ENCODE peak calls at places on chromosome 11, in ten cellular contexts. W is adrenal gland; N is activated T-helper 1 cell treated with anti-CD3 and anti-CD28 coated beads, Interleukin-12 subunit alpha, Interleukin-12 subunit beta, Interleukin-2, Interleukin-4 antibody, amounts not matched to agents 30 ng/mL and 10 ng/mL and 1 ng/mL, durations not matched to agents 14 hours and 24 hours and 36 hours; K is Right ventricle myocardium superior; E is RPMI8226; H is HT-29; C is AG20443; G is OCI-M1; B is colonic mucosa; T is posterior vena cava. V is an unnamed sample.

GRCh38 chr11:11668781-11669180 is 47.0 kb upstream of the GALNT18 start:
- DNase-seq in W (no peak), N (no peak), K (no peak), E (no peak), H (no peak), C (no peak), G (no peak), B (no peak), T (no peak), V (no peak)

GRCh38 chr11:114821626-114822025 is 143.3 kb downstream of the NXPE2 start:
- DNase-seq in W (peak), N (no peak), K (no peak), E (peak), H (no peak), C (peak), G (peak), B (no peak), T (no peak), V (no peak)

GRCh38 chr11:73401217-73401923 is 25.2 kb downstream of the RELT start:
- DNase-seq in W (no peak), N (no peak), K (no peak), E (no peak), H (no peak), C (peak), G (no peak), B (no peak), T (no peak), V (no peak)

GRCh38 chr11:5689551-5689983 is at the start of gene TRIM22:
- DNase-seq in W (peak), N (peak), K (no peak), E (peak), H (no peak), C (peak), G (peak), B (peak), T (no peak), V (peak)

GRCh38 chr11:106524446-106524845 is 447.0 kb downstream of the AASDHPPT start:
- DNase-seq in W (no peak), N (no peak), K (no peak), E (no peak), H (no peak), C (no peak), G (no peak), B (no peak), T (no peak), V (no peak)

GRCh38 chr11:131455843-131456704 is 85.7 kb downstream of the NTM start:
- DNase-seq in W (no peak), N (no peak), K (no peak), E (no peak), H (no peak), C (no peak), G (no peak), B (no peak), T (no peak), V (no peak)

GRCh38 chr11:122743949-122744876 is 88.7 kb downstream of the UBASH3B start:
- DNase-seq in W (peak), N (peak), K (no peak), E (peak), H (no peak), C (no peak), G (no peak), B (peak), T (no peak), V (peak)

GRCh38 chr11:316891-317291 is 3.1 kb downstream of the IFITM1 start:
- DNase-seq in W (no peak), N (no peak), K (peak), E (no peak), H (no peak), C (no peak), G (peak), B (no peak), T (no peak), V (no peak)

GRCh38 chr11:46912526-46913150 is 5.7 kb downstream of the LRP4 start:
- DNase-seq in W (no peak), N (no peak), K (no peak), E (no peak), H (peak), C (no peak), G (no peak), B (no peak), T (no peak), V (no peak)

GRCh38 chr11:70399681-70400112 is 1.4 kb downstream of the CTTN start:
- DNase-seq in W (peak), N (no peak), K (peak), E (no peak), H (peak), C (peak), G (peak), B (peak), T (peak), V (no peak)

GRCh38 chr11:124174001-124174400 is 9.1 kb upstream of the OR10D3 start:
- DNase-seq in W (peak), N (no peak), K (no peak), E (peak), H (no peak), C (peak), G (peak), B (no peak), T (no peak), V (peak)

GRCh38 chr11:27847496-27847895 is 147.2 kb upstream of the BDNF start:
- DNase-seq in W (no peak), N (no peak), K (no peak), E (no peak), H (no peak), C (peak), G (no peak), B (no peak), T (no peak), V (no peak)

GRCh38 chr11:128549256-128549944 is 38.0 kb downstream of the ETS1 start:
- DNase-seq in W (peak), N (no peak), K (peak), E (no peak), H (no peak), C (no peak), G (no peak), B (no peak), T (peak), V (no peak)

GRCh38 chr11:65726660-65727059 is 6.1 kb upstream of the RNASEH2C start:
- DNase-seq in W (no peak), N (no peak), K (no peak), E (no peak), H (no peak), C (no peak), G (peak), B (no peak), T (no peak), V (no peak)

GRCh38 chr11:75625970-75626691 is 42.7 kb downstream of the MAP6 start:
- DNase-seq in W (no peak), N (no peak), K (no peak), E (no peak), H (no peak), C (peak), G (no peak), B (no peak), T (no peak), V (no peak)

GRCh38 chr11:120168960-120169681 is 31.2 kb upstream of the TRIM29 start:
- DNase-seq in W (peak), N (peak), K (peak), E (peak), H (peak), C (peak), G (peak), B (peak), T (peak), V (peak)

GRCh38 chr11:64357904-64358535 is 942 bp upstream of the RPS6KA4 start:
- DNase-seq in W (no peak), N (peak), K (no peak), E (no peak), H (peak), C (no peak), G (no peak), B (peak), T (no peak), V (no peak)

GRCh38 chr11:100727410-100727809 is 40.3 kb downstream of the ARHGAP42 start:
- DNase-seq in W (peak), N (no peak), K (peak), E (no peak), H (no peak), C (no peak), G (no peak), B (no peak), T (no peak), V (no peak)

GRCh38 chr11:129386795-129387390 is 11.2 kb downstream of the BARX2 start:
- DNase-seq in W (no peak), N (no peak), K (no peak), E (no peak), H (peak), C (no peak), G (no peak), B (peak), T (no peak), V (no peak)

GRCh38 chr11:130580372-130580771 is 131.9 kb downstream of the ADAMTS15 start:
- DNase-seq in W (no peak), N (no peak), K (no peak), E (no peak), H (no peak), C (peak), G (no peak), B (no peak), T (peak), V (no peak)

GRCh38 chr11:94424662-94425061 is 23.4 kb upstream of the GPR83 start:
- DNase-seq in W (no peak), N (no peak), K (no peak), E (no peak), H (no peak), C (no peak), G (no peak), B (no peak), T (no peak), V (no peak)

GRCh38 chr11:8086001-8086479 is 5.0 kb downstream of the TUB start:
- DNase-seq in W (no peak), N (no peak), K (no peak), E (no peak), H (no peak), C (no peak), G (no peak), B (no peak), T (no peak), V (no peak)

GRCh38 chr11:296976-297665 is 2.2 kb downstream of the IFITM5 start:
- DNase-seq in W (no peak), N (no peak), K (peak), E (no peak), H (peak), C (no peak), G (no peak), B (no peak), T (peak), V (no peak)

GRCh38 chr11:10604340-10604748 is 35.9 kb upstream of the LYVE1 start:
- DNase-seq in W (peak), N (no peak), K (peak), E (no peak), H (no peak), C (peak), G (no peak), B (peak), T (peak), V (no peak)

GRCh38 chr11:3109921-3110706 is 52.9 kb upstream of the CARS1 start:
- DNase-seq in W (peak), N (no peak), K (peak), E (peak), H (peak), C (peak), G (peak), B (no peak), T (peak), V (no peak)

GRCh38 chr11:114155116-114155515 is 95.6 kb downstream of the ZBTB16 start:
- DNase-seq in W (no peak), N (no peak), K (peak), E (no peak), H (no peak), C (no peak), G (no peak), B (no peak), T (peak), V (no peak)

GRCh38 chr11:47912843-47913437 is 64.8 kb upstream of the NUP160 start:
- DNase-seq in W (no peak), N (no peak), K (no peak), E (no peak), H (no peak), C (no peak), G (no peak), B (no peak), T (no peak), V (no peak)

GRCh38 chr11:118628861-118629549 is 21.6 kb downstream of the PHLDB1 start:
- DNase-seq in W (no peak), N (no peak), K (peak), E (no peak), H (no peak), C (no peak), G (no peak), B (no peak), T (no peak), V (no peak)

GRCh38 chr11:120068114-120068573 is 69.8 kb downstream of the TRIM29 start:
- DNase-seq in W (no peak), N (no peak), K (no peak), E (no peak), H (no peak), C (no peak), G (peak), B (no peak), T (no peak), V (no peak)

GRCh38 chr11:14318581-14318981 is 40.4 kb downstream of the RRAS2 start:
- DNase-seq in W (no peak), N (no peak), K (no peak), E (no peak), H (no peak), C (no peak), G (no peak), B (no peak), T (no peak), V (no peak)

GRCh38 chr11:124581817-124582216 is 12.0 kb downstream of the OR8A1 start:
- DNase-seq in W (no peak), N (no peak), K (no peak), E (no peak), H (no peak), C (no peak), G (peak), B (no peak), T (no peak), V (no peak)

GRCh38 chr11:68025047-68025446 is 5.4 kb upstream of the NDUFS8 start:
- DNase-seq in W (no peak), N (no peak), K (no peak), E (peak), H (peak), C (no peak), G (peak), B (no peak), T (no peak), V (no peak)

GRCh38 chr11:61514050-61514917 is 5.7 kb downstream of the LRRC10B start:
- DNase-seq in W (no peak), N (no peak), K (no peak), E (no peak), H (peak), C (no peak), G (no peak), B (no peak), T (no peak), V (no peak)

GRCh38 chr11:115676768-115677167 is 172.6 kb upstream of the CADM1 start:
- DNase-seq in W (no peak), N (no peak), K (no peak), E (no peak), H (no peak), C (peak), G (no peak), B (no peak), T (no peak), V (no peak)

GRCh38 chr11:102950622-102951081 is 4.9 kb downstream of the MMP13 start:
- DNase-seq in W (no peak), N (no peak), K (no peak), E (no peak), H (no peak), C (no peak), G (no peak), B (no peak), T (no peak), V (no peak)

GRCh38 chr11:76916712-76917111 is 56.0 kb downstream of the ACER3 start:
- DNase-seq in W (no peak), N (no peak), K (no peak), E (no peak), H (no peak), C (no peak), G (no peak), B (no peak), T (no peak), V (no peak)

GRCh38 chr11:18780329-18780728 is 11.3 kb downstream of the PTPN5 start:
- DNase-seq in W (no peak), N (no peak), K (no peak), E (no peak), H (no peak), C (no peak), G (no peak), B (no peak), T (no peak), V (no peak)

GRCh38 chr11:69640260-69640994 is 529 bp upstream of the CCND1 start:
- DNase-seq in W (peak), N (no peak), K (peak), E (peak), H (peak), C (no peak), G (peak), B (peak), T (peak), V (no peak)

GRCh38 chr11:17529814-17530162 is 14.4 kb downstream of the USH1C start:
- DNase-seq in W (no peak), N (no peak), K (peak), E (no peak), H (no peak), C (no peak), G (no peak), B (no peak), T (no peak), V (no peak)

GRCh38 chr11:74464746-74465145 is 2.6 kb downstream of the KCNE3 start:
- DNase-seq in W (no peak), N (no peak), K (no peak), E (no peak), H (no peak), C (no peak), G (no peak), B (no peak), T (no peak), V (no peak)

V was measured in KG1.